ENCODE peak calls at places on chromosome 9, in nine cellular contexts. R is Peyer's patch; K is upper lobe of right lung; I is CD8-positive, alpha-beta T cell; Z is BJ; S is pancreas; L is SK-N-SH; J is hepatocyte; W is heart right ventricle. X is an unnamed sample.

GRCh38 chr9:121717141-121717749 is 65.8 kb downstream of the DAB2IP start:
- DNase-seq in L (peak; percentile 81), K (no peak), W (no peak), R (no peak), Z (no peak), S (no peak), I (no peak), J (no peak), X (no peak)

GRCh38 chr9:70407081-70407503 is 7.4 kb downstream of the KLF9 start:
- DNase-seq in L (no peak), Z (peak; percentile 96), R (no peak), S (no peak), W (no peak), I (no peak), J (no peak), K (no peak), X (no peak)

GRCh38 chr9:22050924-22051323 is 41.8 kb upstream of the CDKN2B start:
- DNase-seq in W (no peak), R (no peak), S (no peak), L (no peak), I (no peak), Z (no peak), J (no peak), K (no peak), X (no peak)

GRCh38 chr9:4137234-4137633 is 162.6 kb downstream of the GLIS3 start:
- DNase-seq in W (no peak), S (no peak), K (no peak), R (no peak), J (peak; percentile 51), Z (peak; percentile 92), L (no peak), I (no peak), X (peak; percentile 64)

GRCh38 chr9:114357911-114358328 is 28.3 kb downstream of the ORM2 start:
- DNase-seq in K (peak; percentile 49), S (no peak), I (no peak), L (no peak), W (no peak), R (no peak), J (no peak), Z (no peak), X (no peak)

GRCh38 chr9:124308606-124309310 is 51.0 kb downstream of the NEK6 start:
- DNase-seq in L (no peak), Z (no peak), I (no peak), W (no peak), S (no peak), R (no peak), J (no peak), K (no peak), X (no peak)

GRCh38 chr9:110140276-110140675 is 67.7 kb downstream of the C9orf152 start:
- DNase-seq in S (no peak), R (no peak), Z (no peak), L (no peak), W (no peak), I (no peak), K (no peak), J (no peak), X (no peak)

GRCh38 chr9:124442826-124443225 is 7.4 kb upstream of the ADGRD2 start:
- DNase-seq in W (no peak), Z (no peak), I (no peak), R (no peak), K (no peak), J (no peak), S (no peak), L (no peak), X (no peak)

GRCh38 chr9:131865446-131866195 is 125.7 kb upstream of the RAPGEF1 start:
- DNase-seq in K (no peak), Z (no peak), R (peak; percentile 25), I (no peak), S (no peak), L (no peak), J (no peak), W (no peak), X (no peak)

GRCh38 chr9:7509586-7509985 is 290.0 kb downstream of the DMAC1 start:
- DNase-seq in R (no peak), J (no peak), Z (peak; percentile 33), S (no peak), W (no peak), K (no peak), L (no peak), I (no peak), X (no peak)

GRCh38 chr9:76688471-76689238 is 75.6 kb upstream of the PCA3 start:
- DNase-seq in R (no peak), J (peak; percentile 26), I (no peak), S (no peak), L (no peak), W (no peak), Z (no peak), K (no peak), X (no peak)

GRCh38 chr9:77475641-77476473 is 172.3 kb downstream of the GNA14 start:
- DNase-seq in I (no peak), Z (no peak), S (no peak), K (no peak), L (no peak), R (no peak), W (no peak), J (no peak), X (no peak)

GRCh38 chr9:126775926-126776325 is 28.9 kb upstream of the ZBTB43 start:
- DNase-seq in Z (no peak), R (no peak), I (no peak), J (no peak), K (no peak), L (no peak), S (no peak), W (no peak), X (no peak)

GRCh38 chr9:27352457-27353188 is 55.7 kb upstream of the EQTN start:
- DNase-seq in K (no peak), I (no peak), S (no peak), R (no peak), W (no peak), Z (no peak), J (no peak), L (no peak), X (no peak)

GRCh38 chr9:70574222-70574837 is 159.9 kb upstream of the KLF9 start:
- DNase-seq in W (no peak), K (no peak), S (no peak), J (no peak), R (no peak), Z (no peak), I (no peak), L (no peak), X (no peak)

GRCh38 chr9:130043654-130044623 is 950 bp upstream of the FNBP1 start:
- DNase-seq in J (peak; percentile 65), L (peak; percentile 42), S (peak; percentile 12), K (no peak), W (peak; percentile 42), R (peak; percentile 52), I (no peak), Z (no peak), X (no peak)

DNA sequence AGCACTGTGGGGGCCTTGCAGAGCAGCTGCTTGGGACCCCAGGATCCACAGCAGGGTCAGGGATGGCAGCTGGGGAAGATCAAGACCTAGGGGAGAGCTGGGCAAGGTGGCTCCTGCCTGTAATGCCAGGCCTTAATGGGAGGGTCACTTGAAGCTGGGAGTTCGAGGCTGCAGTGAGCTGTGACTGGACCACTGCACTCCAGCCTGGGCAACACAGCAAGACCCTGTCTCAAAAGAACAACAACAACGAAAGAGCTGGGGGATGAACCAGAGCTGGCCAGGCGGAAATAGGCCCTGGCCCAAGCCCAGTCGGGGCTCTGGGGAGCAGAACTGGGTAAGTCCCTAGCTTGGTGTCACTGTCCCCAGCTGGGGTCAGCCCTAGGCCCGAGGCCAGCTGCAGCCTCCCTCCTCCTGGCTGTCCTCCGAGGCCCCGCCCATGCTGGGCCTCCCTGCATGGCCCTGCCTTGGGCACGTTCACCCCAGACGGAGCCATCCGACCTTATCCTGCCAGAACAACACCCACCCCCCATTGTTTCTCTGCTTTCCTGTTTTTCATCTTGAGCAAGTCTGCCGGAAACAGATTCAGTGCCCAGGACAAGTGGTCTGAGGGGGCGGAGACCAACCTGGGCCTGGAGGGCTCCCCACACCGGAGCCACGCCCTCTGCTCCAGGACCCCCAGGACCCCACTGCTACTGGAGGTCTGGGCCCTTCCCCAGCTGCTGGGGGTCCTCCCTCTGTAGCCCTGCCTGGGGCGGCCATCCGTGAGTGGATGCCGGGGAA is 1.9 kb downstream of the DIPK1B start:
- DNase-seq in L (no peak), Z (no peak), J (no peak), R (no peak), S (no peak), K (peak; percentile 73), W (peak; percentile 82), I (no peak), X (no peak)
- H3K4me3 ChIP-seq in L (no peak overlapping the region), Z (no peak overlapping the region), J (no peak overlapping the region), R (no peak overlapping the region), S (no peak overlapping the region), K (no peak overlapping the region), W (peak overlapping the region; percentile 74), I (no peak overlapping the region), X (no peak overlapping the region)

GRCh38 chr9:107896544-107896943 is 407.0 kb upstream of the KLF4 start:
- DNase-seq in R (no peak), K (no peak), J (no peak), I (no peak), L (no peak), Z (no peak), S (no peak), W (no peak), X (no peak)
- H3K36me3 ChIP-seq in R (no peaks in the 10 kb centered on the region), K (no peaks in the 10 kb centered on the region), J (no peaks in the 10 kb centered on the region), I (no peaks in the 10 kb centered on the region), L (no peaks in the 10 kb centered on the region), Z (no peaks in the 10 kb centered on the region), S (no peaks in the 10 kb centered on the region), W (no peaks in the 10 kb centered on the region), X (no peaks in the 10 kb centered on the region)

GRCh38 chr9:88723751-88724150 is 188.8 kb downstream of the NXNL2 start:
- DNase-seq in L (no peak), Z (no peak), J (no peak), W (no peak), K (no peak), R (no peak), I (no peak), S (no peak), X (no peak)

GRCh38 chr9:88721028-88721427 is 186.1 kb downstream of the NXNL2 start:
- DNase-seq in L (no peak), I (no peak), J (no peak), Z (no peak), S (no peak), W (no peak), K (no peak), R (no peak), X (no peak)

GRCh38 chr9:88721528-88722279 is 186.7 kb downstream of the NXNL2 start:
- DNase-seq in L (no peak), I (no peak), Z (no peak), J (no peak), S (no peak), W (no peak), K (no peak), R (no peak), X (no peak)

GRCh38 chr9:88724241-88724805 is 189.3 kb downstream of the NXNL2 start:
- DNase-seq in J (no peak), Z (no peak), R (no peak), L (no peak), I (no peak), K (no peak), S (no peak), W (no peak), X (no peak)

GRCh38 chr9:88722753-88723152 is 187.8 kb downstream of the NXNL2 start:
- DNase-seq in K (no peak), W (no peak), Z (no peak), J (no peak), R (no peak), L (no peak), I (no peak), S (no peak), X (no peak)
- TF ChIP-seq CTCF in K (peak; percentile 28), W (peak; percentile 37), Z (peak; percentile 24), J (peak; percentile 17), R (no peak), L (peak; percentile 65), I (no peak), S (no peak), X (peak; percentile 69)

GRCh38 chr9:136942881-136943230 is 1.7 kb downstream of the FBXW5 start:
- DNase-seq in L (no peak), W (no peak), K (no peak), Z (no peak), R (no peak), J (no peak), I (peak; percentile 48), S (no peak), X (peak; percentile 58)
- H3K4me3 ChIP-seq in L (peak overlapping the region; percentile 77), W (peak overlapping the region; percentile 96), K (peak overlapping the region; percentile 95), Z (peak overlapping the region; percentile 96), R (no peak overlapping the region), J (no peak overlapping the region), I (no peak overlapping the region), S (no peak overlapping the region), X (peak overlapping the region; percentile 98)